ENCODE peak calls at places on chromosomes 11 and 22, in six cellular contexts. U, S, T, W, O and V are unnamed samples.
A peak's percentile ranks its signal among the peaks of the same experiment; 100 is the strongest.

GRCh38 chr11:18188796-18189195 is 16.2 kb downstream of the MRGPRX4 start:
- DNase-seq in U (no peak), S (no peak), T (no peak), W (no peak), O (no peak), V (no peak)

GRCh38 chr11:32420937-32421532 is 14.3 kb downstream of the WT1 start:
- DNase-seq in U (no peak), S (no peak), T (peak; percentile 11), W (no peak), O (peak; percentile 13), V (no peak)

GRCh38 chr22:47152938-47153337 is 390.5 kb downstream of the TBC1D22A start:
- DNase-seq in U (no peak), S (no peak), T (peak; percentile 50), W (no peak), O (no peak), V (no peak)

GRCh38 chr22:22394589-22394988 is 114.0 kb downstream of the ZNF280B start:
- DNase-seq in U (no peak), S (no peak), T (no peak), W (no peak), O (no peak), V (no peak)

GRCh38 chr11:21774212-21774611 is 418.7 kb upstream of the ANO5 start:
- DNase-seq in U (no peak), S (no peak), T (peak; percentile 4), W (no peak), O (no peak), V (peak; percentile 98)

GRCh38 chr11:96326954-96327353 is 16.0 kb downstream of the MAML2 start:
- DNase-seq in U (no peak), S (no peak), T (no peak), W (no peak), O (no peak), V (no peak)

GRCh38 chr22:21451545-21452520 is 15.4 kb upstream of the TMEM191C start:
- DNase-seq in U (no peak), S (no peak), T (no peak), W (no peak), O (no peak), V (no peak)

GRCh38 chr22:39135092-39135896 is 17.2 kb downstream of the CBX7 start:
- DNase-seq in U (no peak), S (peak; percentile 91), T (peak; percentile 25), W (peak; percentile 32), O (peak; percentile 55), V (peak; percentile 51)

GRCh38 chr22:25365491-25366261 is 146.2 kb downstream of the CRYBB2 start:
- DNase-seq in U (no peak), S (no peak), T (no peak), W (no peak), O (no peak), V (no peak)

GRCh38 chr11:121487191-121487590 is 34.4 kb upstream of the SORL1-AS1 start:
- DNase-seq in U (no peak), S (no peak), T (no peak), W (no peak), O (no peak), V (no peak)

GRCh38 chr11:76030973-76031590 is 175.2 kb downstream of the WNT11 start:
- DNase-seq in U (no peak), S (peak; percentile 16), T (peak; percentile 29), W (peak; percentile 47), O (no peak), V (no peak)

GRCh38 chr22:21981874-21982273 is 713 bp downstream of the TOP3B start:
- DNase-seq in U (no peak), S (no peak), T (no peak), W (no peak), O (no peak), V (no peak)

GRCh38 chr22:24521791-24522245 is 26.7 kb downstream of the UPB1 start:
- DNase-seq in U (no peak), S (peak; percentile 91), T (peak; percentile 62), W (peak; percentile 41), O (peak; percentile 54), V (peak; percentile 86)

GRCh38 chr22:46596819-46597218 is 23.4 kb upstream of the GRAMD4 start:
- DNase-seq in U (peak; percentile 29), S (peak; percentile 66), T (no peak), W (no peak), O (no peak), V (no peak)

GRCh38 chr11:37721485-37721884 is 1123.4 kb upstream of the RAG2 start:
- DNase-seq in U (no peak), S (no peak), T (peak; percentile 60), W (no peak), O (no peak), V (no peak)

GRCh38 chr22:49048591-49048990 is 779.1 kb downstream of the BRD1 start:
- DNase-seq in U (no peak), S (no peak), T (no peak), W (no peak), O (no peak), V (no peak)

GRCh38 chr22:20429254-20430100 is 8.1 kb downstream of the SCARF2 start:
- DNase-seq in U (no peak), S (peak; percentile 91), T (no peak), W (no peak), O (peak; percentile 83), V (no peak)

GRCh38 chr11:19995131-19995530 is 165.1 kb downstream of the DBX1 start:
- DNase-seq in U (no peak), S (no peak), T (peak; percentile 73), W (peak; percentile 86), O (no peak), V (no peak)